ENCODE peak calls at places on chromosomes 16 and 17, in six cellular contexts. A, T, K, C, V and Y are unnamed samples.

GRCh38 chr17:58084317-58084981 is 1.2 kb downstream of the DYNLL2 start:
- DNase-seq in K (peak; percentile 77), V (peak; percentile 69), A (peak; percentile 31), C (peak; percentile 47), T (peak; percentile 75), Y (no peak)

GRCh38 chr17:77332034-77332971 is 191.5 kb downstream of the SEC14L1 start:
- DNase-seq in C (peak; percentile 43), V (peak; percentile 78), A (peak; percentile 26), T (no peak), K (peak; percentile 54), Y (no peak)

GRCh38 chr16:87407511-87408112 is 15.5 kb downstream of the MAP1LC3B start:
- DNase-seq in T (no peak), C (no peak), V (peak; percentile 83), A (peak; percentile 85), K (peak; percentile 88), Y (no peak)

GRCh38 chr16:79272141-79272577 is 328.4 kb downstream of the MAF start:
- DNase-seq in T (no peak), K (peak; percentile 81), A (no peak), V (no peak), C (peak; percentile 46), Y (no peak)

GRCh38 chr17:83195330-83196087 is 116.1 kb downstream of the METRNL start:
- DNase-seq in T (no peak), C (no peak), A (peak; percentile 38), V (no peak), K (peak; percentile 76), Y (peak; percentile 93)

GRCh38 chr17:45104497-45104896 is 27.8 kb downstream of the PLCD3 start:
- DNase-seq in A (no peak), C (no peak), V (no peak), K (no peak), T (no peak), Y (no peak)

GRCh38 chr17:30921544-30922196 is at the start of gene ADAP2:
- DNase-seq in C (no peak), V (no peak), A (peak; percentile 22), T (peak; percentile 54), K (peak; percentile 91), Y (no peak)

GRCh38 chr17:21161498-21162393 is 35.0 kb downstream of the DHRS7B start:
- DNase-seq in T (no peak), V (no peak), C (no peak), A (peak; percentile 79), K (no peak), Y (no peak)

GRCh38 chr17:55300479-55301290 is 35.9 kb downstream of the HLF start:
- DNase-seq in C (no peak), A (no peak), V (no peak), K (no peak), T (no peak), Y (no peak)

GRCh38 chr16:6382787-6383515 is 949.7 kb upstream of the RBFOX1 start:
- DNase-seq in K (no peak), T (no peak), V (no peak), A (no peak), C (no peak), Y (no peak)

GRCh38 chr17:72578817-72579470 is 458.1 kb downstream of the SOX9 start:
- DNase-seq in T (no peak), K (peak; percentile 31), V (peak; percentile 32), A (no peak), C (no peak), Y (no peak)

GRCh38 chr16:64437706-64438329 is 684.0 kb downstream of the CDH11 start:
- DNase-seq in A (no peak), C (no peak), K (no peak), T (peak; percentile 13), V (no peak), Y (no peak)

GRCh38 chr17:60249517-60249826 is 99.7 kb downstream of the CA4 start:
- DNase-seq in T (no peak), C (no peak), A (peak; percentile 46), V (no peak), K (no peak), Y (no peak)

GRCh38 chr17:7220593-7221280 is 999 bp downstream of the ACADVL start:
- DNase-seq in K (no peak), V (peak; percentile 52), C (peak; percentile 21), A (peak; percentile 59), T (peak; percentile 77), Y (no peak)

GRCh38 chr16:66751135-66751991 is at the start of gene DYNC1LI2:
- DNase-seq in C (peak; percentile 68), V (peak; percentile 45), T (peak; percentile 90), K (peak; percentile 96), A (peak; percentile 62), Y (peak; percentile 88)

GRCh38 chr16:11390573-11391495 is 45.6 kb downstream of the RMI2 start:
- DNase-seq in A (no peak), K (peak; percentile 38), V (no peak), C (no peak), T (peak; percentile 23), Y (no peak)

GRCh38 chr17:81713556-81714411 is 1.7 kb downstream of the SLC25A10 start:
- DNase-seq in T (peak; percentile 58), V (no peak), K (peak; percentile 76), A (no peak), C (no peak), Y (no peak)

GRCh38 chr17:36544049-36544319 is 735 bp upstream of the GGNBP2 start:
- DNase-seq in A (peak; percentile 55), T (peak; percentile 72), C (no peak), K (no peak), V (peak; percentile 61), Y (no peak)

GRCh38 chr17:17693253-17693954 is 12.1 kb downstream of the RAI1 start:
- DNase-seq in C (no peak), V (peak; percentile 79), K (peak; percentile 87), A (peak; percentile 48), T (peak; percentile 79), Y (peak; percentile 81)

GRCh38 chr16:381788-382717 is at the start of gene PGAP6:
- DNase-seq in K (peak; percentile 93), A (peak; percentile 32), C (peak; percentile 65), T (peak; percentile 89), V (no peak), Y (no peak)

GRCh38 chr16:4266372-4266771 is 6.5 kb downstream of the TFAP4 start:
- DNase-seq in C (no peak), V (no peak), A (no peak), T (no peak), K (no peak), Y (no peak)

GRCh38 chr16:2966803-2967184 is 2.4 kb upstream of the PAQR4 start:
- DNase-seq in K (peak; percentile 85), C (no peak), T (no peak), A (no peak), V (no peak), Y (no peak)

GRCh38 chr16:11224894-11225676 is 30.9 kb downstream of the SOCS1 start:
- DNase-seq in K (peak; percentile 95), T (no peak), C (peak; percentile 74), V (no peak), A (no peak), Y (no peak)

GRCh38 chr16:66270333-66270927 is 96.1 kb upstream of the CDH5 start:
- DNase-seq in K (peak; percentile 94), A (peak; percentile 58), V (no peak), C (peak; percentile 15), T (peak; percentile 81), Y (peak; percentile 74)

GRCh38 chr16:69417537-69418199 is 6.8 kb upstream of the CYB5B start:
- DNase-seq in V (peak; percentile 51), K (no peak), A (peak; percentile 15), T (peak; percentile 35), C (no peak), Y (no peak)

DNA sequence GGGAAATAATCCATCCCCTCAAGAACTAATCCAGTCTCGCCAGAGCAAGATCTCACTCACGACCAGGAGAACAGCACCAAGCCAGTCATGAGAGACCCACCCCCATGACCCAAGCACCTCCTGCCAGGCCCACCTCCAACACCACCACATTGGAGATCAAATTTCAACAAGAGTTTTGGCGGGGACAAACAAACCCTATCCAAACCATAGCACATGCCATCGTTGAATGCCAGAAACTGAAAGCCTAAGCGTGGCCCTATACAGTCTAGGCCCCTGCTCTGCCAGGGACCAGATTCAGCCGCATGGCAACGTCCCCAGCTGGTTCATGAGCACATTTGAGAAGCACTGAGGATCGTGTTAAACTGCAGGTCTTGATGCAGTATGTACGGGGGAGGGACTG is 57.3 kb downstream of the AXIN2 start:
- DNase-seq in T (no peak), C (no peak), V (no peak), K (no peak), A (no peak), Y (no peak)
- H3K4me1 ChIP-seq in T (no peaks in the 10 kb centered on the region), C (no peaks in the 10 kb centered on the region), V (no peaks in the 10 kb centered on the region), K (no peaks in the 10 kb centered on the region), A (no peaks in the 10 kb centered on the region), Y (no peaks in the 10 kb centered on the region)

GRCh38 chr17:48612456-48612853 is 1.6 kb upstream of the HOXB7 start:
- DNase-seq in A (no peak), T (no peak), C (no peak), V (no peak), K (no peak), Y (no peak)
- H3K27me3 ChIP-seq in A (peaks cover 36% of the 10 kb centered on the region), T (peaks cover 96% of the 10 kb centered on the region), C (peaks cover 70% of the 10 kb centered on the region), V (no peaks in the 10 kb centered on the region), K (peaks cover 82% of the 10 kb centered on the region), Y (peaks cover 19% of the 10 kb centered on the region)

DNA sequence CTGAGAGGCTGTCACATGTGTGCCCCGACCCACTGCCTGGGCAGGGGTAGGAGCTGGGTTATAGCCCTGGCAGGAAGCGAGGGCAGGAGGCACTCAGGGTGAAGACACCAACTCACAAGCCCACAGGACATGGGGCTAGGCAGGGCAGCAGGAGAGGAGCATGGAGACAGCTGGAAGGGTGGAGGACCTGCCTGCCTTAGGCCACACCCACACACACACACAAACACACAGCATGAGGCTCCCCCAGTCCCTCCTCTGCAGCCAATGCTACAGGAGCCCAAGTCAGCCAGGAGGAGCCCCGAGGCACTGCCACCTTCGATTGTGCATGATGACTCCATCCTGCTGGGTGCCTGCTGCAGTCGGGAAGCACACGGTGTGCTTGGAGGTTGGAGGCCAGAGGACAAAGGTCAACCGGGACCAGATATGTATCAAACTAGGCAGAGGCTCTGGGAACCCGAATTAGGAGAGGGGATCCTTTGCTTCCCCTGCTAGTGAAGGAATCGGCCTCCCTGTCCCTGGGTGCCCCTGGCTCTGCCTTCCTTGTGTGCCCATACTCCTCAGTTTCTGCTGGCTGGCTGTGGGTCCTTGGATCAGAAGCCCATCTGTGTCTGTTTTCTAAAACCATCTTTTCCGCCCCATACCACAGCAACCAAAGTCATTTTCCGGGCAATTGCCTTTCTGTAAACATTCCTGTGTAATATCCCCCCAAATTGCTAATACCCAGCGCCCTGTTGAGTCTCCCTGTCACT is 20.5 kb downstream of the SRCIN1 start:
- DNase-seq in V (peak; percentile 82), A (no peak), C (no peak), T (peak; percentile 31), K (no peak), Y (no peak)
- H3K27ac ChIP-seq in V (peak overlapping the region; percentile 84), A (no peak overlapping the region), C (no peak overlapping the region), T (no peak overlapping the region), K (no peak overlapping the region), Y (no peak overlapping the region)

GRCh38 chr17:43026610-43027009 is 1.6 kb downstream of the RND2 start:
- DNase-seq in T (no peak), A (no peak), C (no peak), K (no peak), V (no peak), Y (no peak)

GRCh38 chr17:43031666-43032065 is 6.6 kb downstream of the RND2 start:
- DNase-seq in K (no peak), C (no peak), A (no peak), T (no peak), V (no peak), Y (no peak)

GRCh38 chr17:43027091-43028032 is 2.3 kb downstream of the RND2 start:
- DNase-seq in K (no peak), T (no peak), C (no peak), A (no peak), V (no peak), Y (no peak)

GRCh38 chr17:43028221-43028861 is 3.3 kb downstream of the RND2 start:
- DNase-seq in K (no peak), V (no peak), C (no peak), T (no peak), A (no peak), Y (no peak)

GRCh38 chr17:43030137-43030767 is 5.2 kb downstream of the RND2 start:
- DNase-seq in V (no peak), T (no peak), C (no peak), A (no peak), K (no peak), Y (no peak)
- H3K4me1 ChIP-seq in V (no peaks in the 10 kb centered on the region), T (no peaks in the 10 kb centered on the region), C (no peaks in the 10 kb centered on the region), A (no peaks in the 10 kb centered on the region), K (peaks cover 4% of the 10 kb centered on the region), Y (peaks cover 3% of the 10 kb centered on the region)